ENCODE peak calls at places on chromosomes 2 and 18, in five cellular contexts. One of them, this sample, is unnamed.

GRCh38 chr2:1731963-1732768 is 12.1 kb downstream of the PXDN start:
- DNase-seq in NCI-H187 treated with DMSO at 0.1 percent for 48 hours: no peak
- DNase-seq in cardiac muscle cell: no peak
- DNase-seq in brain microvascular endothelial cell: no peak
- DNase-seq in GM06990: no peak
- DNase-seq in this sample: no peak

GRCh38 chr2:84492571-84492970 is 23.7 kb upstream of the DNAH6 start:
- DNase-seq in NCI-H187 treated with DMSO at 0.1 percent for 48 hours: no peak
- DNase-seq in cardiac muscle cell: no peak
- DNase-seq in brain microvascular endothelial cell: no peak
- DNase-seq in GM06990: no peak
- DNase-seq in this sample: no peak

GRCh38 chr18:31419457-31419932 is 28.0 kb upstream of the DSG3 start:
- DNase-seq in NCI-H187 treated with DMSO at 0.1 percent for 48 hours: no peak
- DNase-seq in cardiac muscle cell: no peak
- DNase-seq in brain microvascular endothelial cell: no peak
- DNase-seq in GM06990: no peak
- DNase-seq in this sample: no peak

GRCh38 chr2:115634578-115634977 is 1192.1 kb downstream of the DPP10 start:
- DNase-seq in NCI-H187 treated with DMSO at 0.1 percent for 48 hours: no peak
- DNase-seq in cardiac muscle cell: no peak
- DNase-seq in brain microvascular endothelial cell: no peak
- DNase-seq in GM06990: no peak
- DNase-seq in this sample: no peak

GRCh38 chr2:31853521-31853920 is 157.3 kb downstream of the MEMO1 start:
- DNase-seq in NCI-H187 treated with DMSO at 0.1 percent for 48 hours: no peak
- DNase-seq in cardiac muscle cell: no peak
- DNase-seq in brain microvascular endothelial cell: no peak
- DNase-seq in GM06990: no peak
- DNase-seq in this sample: no peak

GRCh38 chr2:224072541-224073188 is 33.6 kb upstream of the SERPINE2 start:
- DNase-seq in NCI-H187 treated with DMSO at 0.1 percent for 48 hours: no peak
- DNase-seq in cardiac muscle cell: no peak
- DNase-seq in brain microvascular endothelial cell: no peak
- DNase-seq in GM06990: no peak
- DNase-seq in this sample: no peak

GRCh38 chr2:143481231-143481613 is 352.0 kb downstream of the ARHGAP15 start:
- DNase-seq in NCI-H187 treated with DMSO at 0.1 percent for 48 hours: no peak
- DNase-seq in cardiac muscle cell: no peak
- DNase-seq in brain microvascular endothelial cell: no peak
- DNase-seq in GM06990: no peak
- DNase-seq in this sample: no peak

GRCh38 chr2:130826821-130827501 is 9.8 kb upstream of the ARHGEF4 start:
- DNase-seq in NCI-H187 treated with DMSO at 0.1 percent for 48 hours: no peak
- DNase-seq in cardiac muscle cell: no peak
- DNase-seq in brain microvascular endothelial cell: no peak
- DNase-seq in GM06990: no peak
- DNase-seq in this sample: no peak

GRCh38 chr2:47422560-47422959 is 19.6 kb downstream of the MSH2 start:
- DNase-seq in NCI-H187 treated with DMSO at 0.1 percent for 48 hours: no peak
- DNase-seq in cardiac muscle cell: no peak
- DNase-seq in brain microvascular endothelial cell: no peak
- DNase-seq in GM06990: no peak
- DNase-seq in this sample: no peak

GRCh38 chr2:240601831-240602160 is 15.3 kb downstream of the CAPN10 start:
- DNase-seq in NCI-H187 treated with DMSO at 0.1 percent for 48 hours: no peak
- DNase-seq in cardiac muscle cell: no peak
- DNase-seq in brain microvascular endothelial cell: no peak
- DNase-seq in GM06990: no peak
- DNase-seq in this sample: no peak

GRCh38 chr2:120288016-120288373 is 35.3 kb downstream of the RALB start:
- DNase-seq in NCI-H187 treated with DMSO at 0.1 percent for 48 hours: no peak
- DNase-seq in cardiac muscle cell: no peak
- DNase-seq in brain microvascular endothelial cell: no peak
- DNase-seq in GM06990: no peak
- DNase-seq in this sample: no peak

GRCh38 chr2:9617749-9618148 is 13.0 kb downstream of the YWHAQ start:
- DNase-seq in NCI-H187 treated with DMSO at 0.1 percent for 48 hours: no peak
- DNase-seq in cardiac muscle cell: no peak
- DNase-seq in brain microvascular endothelial cell: no peak
- DNase-seq in GM06990: no peak
- DNase-seq in this sample: no peak

GRCh38 chr2:240249423-240250149 is 109.1 kb upstream of the OTOS start:
- DNase-seq in NCI-H187 treated with DMSO at 0.1 percent for 48 hours: no peak
- DNase-seq in cardiac muscle cell: no peak
- DNase-seq in brain microvascular endothelial cell: no peak
- DNase-seq in GM06990: no peak
- DNase-seq in this sample: no peak

GRCh38 chr2:182949572-182950189 is 83.2 kb upstream of the FRZB start:
- DNase-seq in NCI-H187 treated with DMSO at 0.1 percent for 48 hours: no peak
- DNase-seq in cardiac muscle cell: no peak
- DNase-seq in brain microvascular endothelial cell: peak
- DNase-seq in GM06990: no peak
- DNase-seq in this sample: peak

GRCh38 chr18:63890950-63891304 is 3.4 kb downstream of the SERPINB2 start:
- DNase-seq in NCI-H187 treated with DMSO at 0.1 percent for 48 hours: no peak
- DNase-seq in cardiac muscle cell: no peak
- DNase-seq in brain microvascular endothelial cell: no peak
- DNase-seq in GM06990: no peak
- DNase-seq in this sample: peak

GRCh38 chr18:79242246-79242645 is 153.5 kb upstream of the NFATC1 start:
- DNase-seq in NCI-H187 treated with DMSO at 0.1 percent for 48 hours: no peak
- DNase-seq in cardiac muscle cell: no peak
- DNase-seq in brain microvascular endothelial cell: no peak
- DNase-seq in GM06990: no peak
- DNase-seq in this sample: no peak

GRCh38 chr2:157627594-157628281 is 926 bp downstream of the ACVR1C start:
- DNase-seq in NCI-H187 treated with DMSO at 0.1 percent for 48 hours: no peak
- DNase-seq in cardiac muscle cell: peak
- DNase-seq in brain microvascular endothelial cell: peak
- DNase-seq in GM06990: no peak
- DNase-seq in this sample: no peak

This sample was measured in dermis microvascular lymphatic vessel endothelial cell.